ENCODE peak calls at places on chromosomes 11 and 22, in four cellular contexts. One of them, this sample, is unnamed.

GRCh38 chr11:64461081-64461480 is 102.1 kb downstream of the RPS6KA4 start:
- DNase-seq in HepG2: no peak
- DNase-seq in WTC11: no peak
- DNase-seq in GM12878: no peak
- DNase-seq in this sample: no peak

GRCh38 chr11:114257621-114258558 is 38.3 kb upstream of the NNMT start:
- DNase-seq in HepG2: peak
- DNase-seq in WTC11: peak
- DNase-seq in GM12878: no peak
- DNase-seq in this sample: no peak

GRCh38 chr11:83140691-83141455 is 16.1 kb upstream of the PCF11 start:
- DNase-seq in HepG2: no peak
- DNase-seq in GM12878: peak
- DNase-seq in WTC11: no peak
- DNase-seq in this sample: no peak

GRCh38 chr11:110059706-110060430 is 33.3 kb upstream of the ZC3H12C start:
- DNase-seq in WTC11: no peak
- DNase-seq in GM12878: no peak
- DNase-seq in HepG2: no peak
- DNase-seq in this sample: no peak

GRCh38 chr11:31817621-31818493 is 6.7 kb upstream of the PAX6 start:
- DNase-seq in WTC11: peak
- DNase-seq in HepG2: no peak
- DNase-seq in GM12878: no peak
- DNase-seq in this sample: no peak

GRCh38 chr11:34050536-34050935 is 995 bp upstream of the CAPRIN1 start:
- DNase-seq in HepG2: no peak
- DNase-seq in WTC11: no peak
- DNase-seq in GM12878: no peak
- DNase-seq in this sample: no peak

GRCh38 chr11:94635072-94635471 is 67.9 kb downstream of the PIWIL4 start:
- DNase-seq in GM12878: no peak
- DNase-seq in HepG2: no peak
- DNase-seq in WTC11: no peak
- DNase-seq in this sample: peak

GRCh38 chr22:41410311-41410751 is 28.6 kb downstream of the TEF start:
- DNase-seq in WTC11: no peak
- DNase-seq in HepG2: no peak
- DNase-seq in GM12878: no peak
- DNase-seq in this sample: no peak

GRCh38 chr22:19178659-19179471 is at the start of gene SLC25A1:
- DNase-seq in GM12878: peak
- DNase-seq in WTC11: peak
- DNase-seq in HepG2: peak
- DNase-seq in this sample: peak

GRCh38 chr22:27372969-27373670 is 428.4 kb downstream of the MN1 start:
- DNase-seq in HepG2: peak
- DNase-seq in GM12878: no peak
- DNase-seq in WTC11: peak
- DNase-seq in this sample: no peak
- TF ChIP-seq NR2C2 in HepG2: no peak
- TF ChIP-seq NR2C2 in GM12878: no peak
- TF ChIP-seq NR2C2 in WTC11: no peak
- TF ChIP-seq NR2C2 in this sample: no peak

DNA sequence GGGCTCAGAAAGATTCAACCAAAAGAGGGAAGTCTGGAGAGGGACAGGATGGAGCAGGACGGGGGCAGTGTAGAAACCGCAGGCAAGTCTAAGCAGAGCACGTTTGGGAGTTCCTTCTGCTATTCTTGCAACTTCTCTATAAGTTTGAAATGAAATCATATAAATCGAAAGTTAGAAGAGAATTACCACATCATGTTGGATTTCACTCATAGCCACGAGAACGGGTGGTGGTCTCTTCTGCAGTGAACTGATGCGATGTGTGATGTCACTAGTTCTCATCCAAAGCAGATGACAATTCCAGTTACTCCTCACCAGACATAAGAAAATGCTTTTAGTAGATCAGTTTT is 36.0 kb downstream of the KCNQ1 start:
- DNase-seq in HepG2: no peak
- DNase-seq in WTC11: no peak
- DNase-seq in GM12878: no peak
- DNase-seq in this sample: no peak
- TF ChIP-seq NR2C2 in HepG2: no peak
- TF ChIP-seq NR2C2 in WTC11: no peak
- TF ChIP-seq NR2C2 in GM12878: no peak
- TF ChIP-seq NR2C2 in this sample: no peak

GRCh38 chr22:37898441-37899181 is 7.5 kb upstream of the MICALL1 start:
- DNase-seq in HepG2: peak
- DNase-seq in WTC11: peak
- DNase-seq in GM12878: no peak
- DNase-seq in this sample: no peak
- TF ChIP-seq NR2C2 in HepG2: no peak
- TF ChIP-seq NR2C2 in WTC11: no peak
- TF ChIP-seq NR2C2 in GM12878: no peak
- TF ChIP-seq NR2C2 in this sample: no peak

GRCh38 chr11:69125861-69126260 is 29.9 kb upstream of the SMIM38 start:
- DNase-seq in GM12878: no peak
- DNase-seq in WTC11: peak
- DNase-seq in HepG2: no peak
- DNase-seq in this sample: no peak

GRCh38 chr11:69122337-69122641 is 33.4 kb upstream of the SMIM38 start:
- DNase-seq in WTC11: no peak
- DNase-seq in GM12878: no peak
- DNase-seq in HepG2: no peak
- DNase-seq in this sample: no peak

GRCh38 chr11:69122642-69123431 is 32.9 kb upstream of the SMIM38 start:
- DNase-seq in GM12878: no peak
- DNase-seq in WTC11: peak
- DNase-seq in HepG2: peak
- DNase-seq in this sample: peak

GRCh38 chr11:69121621-69122336 is 34.0 kb upstream of the SMIM38 start:
- DNase-seq in WTC11: no peak
- DNase-seq in HepG2: no peak
- DNase-seq in GM12878: no peak
- DNase-seq in this sample: no peak

DNA sequence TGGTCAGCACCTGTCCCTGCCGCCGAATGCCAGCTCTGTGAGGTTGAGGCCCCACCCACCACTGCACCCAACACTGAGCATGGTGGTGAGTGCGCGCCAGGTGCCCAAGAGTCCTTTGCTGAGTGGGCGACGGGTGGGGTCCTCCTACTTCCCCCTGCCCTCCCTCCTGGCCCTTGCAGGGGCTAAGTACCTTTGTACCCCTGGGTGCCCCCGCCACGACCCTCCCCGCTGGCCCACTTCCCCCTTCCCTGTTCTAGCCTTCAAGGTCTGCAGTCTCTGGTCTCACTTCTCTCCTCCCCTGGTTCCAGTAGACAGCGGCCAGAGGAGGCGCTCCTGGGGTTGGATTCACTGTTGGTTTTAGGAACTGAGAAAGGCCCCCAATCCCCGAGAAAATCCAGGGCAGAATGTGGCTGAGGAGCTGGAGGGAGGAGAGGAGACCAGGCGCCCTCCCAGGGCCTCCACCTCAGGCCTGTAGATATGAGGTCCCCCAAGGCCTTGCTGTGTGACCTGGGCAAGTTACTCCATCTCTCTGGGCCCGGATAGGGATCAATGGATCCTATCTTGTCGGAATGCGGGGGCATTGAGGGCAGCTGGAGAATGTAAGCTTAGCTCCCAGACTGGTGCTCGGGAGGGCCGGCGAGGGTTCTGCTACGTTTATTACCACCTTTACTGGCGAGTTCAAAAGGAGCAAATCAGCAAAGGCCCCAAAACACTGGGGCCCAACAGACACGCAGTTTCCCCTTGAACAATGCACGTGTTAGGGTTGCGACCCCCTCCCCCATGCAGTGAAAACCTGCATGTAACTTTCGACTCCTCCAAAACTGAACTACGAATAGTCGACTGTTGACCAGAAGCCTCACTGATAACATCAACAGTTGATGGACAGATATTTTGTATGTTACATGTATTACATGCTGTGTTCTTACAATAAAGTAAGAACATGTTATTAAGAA is 31.9 kb upstream of the SMIM38 start:
- DNase-seq in HepG2: no peak
- DNase-seq in GM12878: no peak
- DNase-seq in WTC11: peak
- DNase-seq in this sample: no peak
- TF ChIP-seq NR2C2 in HepG2: no peak
- TF ChIP-seq NR2C2 in GM12878: no peak
- TF ChIP-seq NR2C2 in WTC11: no peak
- TF ChIP-seq NR2C2 in this sample: no peak

GRCh38 chr22:32858957-32859356 is 57.5 kb downstream of the TIMP3 start:
- DNase-seq in HepG2: no peak
- DNase-seq in WTC11: no peak
- DNase-seq in GM12878: no peak
- DNase-seq in this sample: no peak
- TF ChIP-seq NR2C2 in HepG2: no peak
- TF ChIP-seq NR2C2 in WTC11: no peak
- TF ChIP-seq NR2C2 in GM12878: no peak
- TF ChIP-seq NR2C2 in this sample: no peak

GRCh38 chr11:76646882-76647534 is 23.5 kb downstream of the LRRC32 start:
- DNase-seq in GM12878: no peak
- DNase-seq in HepG2: no peak
- DNase-seq in WTC11: no peak
- DNase-seq in this sample: no peak
- TF ChIP-seq NR2C2 in GM12878: no peak
- TF ChIP-seq NR2C2 in HepG2: no peak
- TF ChIP-seq NR2C2 in WTC11: no peak
- TF ChIP-seq NR2C2 in this sample: no peak

This sample was measured in K562.